ENCODE peak calls at places on chromosomes 16 and 17, in ten cellular contexts. B is fibroblast of lung, L is body of pancreas, Q is stomach, K is transverse colon, J is ascending aorta, G is colonic mucosa, D is cardiac muscle cell, I is PC-3, F is prostate gland. C is an unnamed sample. For H3K9me3 and H3K4me1, the result is how much of the 10 kb centered on the place peaks cover.

GRCh38 chr17:55177159-55177913 is 87.4 kb upstream of the HLF start:
- DNase-seq in L (no peak), J (no peak), Q (no peak), D (peak), K (no peak), G (no peak), F (no peak), B (no peak), I (peak), C (no peak)

GRCh38 chr17:61926831-61927210 is 961 bp downstream of the INTS2 start:
- DNase-seq in D (no peak), L (no peak), F (no peak), G (no peak), I (no peak), B (peak), Q (no peak), J (no peak), K (no peak), C (no peak)

GRCh38 chr17:81341347-81342061 is 46.4 kb upstream of the SLC38A10 start:
- DNase-seq in L (no peak), I (peak), K (no peak), G (no peak), D (peak), F (no peak), B (peak), Q (no peak), J (no peak), C (no peak)

GRCh38 chr17:50184611-50185398 is 16.6 kb downstream of the COL1A1 start:
- DNase-seq in G (no peak), J (peak), F (no peak), I (no peak), Q (no peak), B (peak), D (peak), L (no peak), K (peak), C (peak)

GRCh38 chr17:62193297-62193696 is 128.2 kb upstream of the MED13 start:
- DNase-seq in G (no peak), L (no peak), D (no peak), F (no peak), K (no peak), I (no peak), Q (no peak), B (no peak), J (no peak), C (no peak)

GRCh38 chr16:85259115-85259830 is 147.0 kb upstream of the CIBAR2 start:
- DNase-seq in G (no peak), D (no peak), F (no peak), Q (no peak), J (no peak), I (no peak), B (no peak), L (no peak), K (no peak), C (no peak)

GRCh38 chr16:50611332-50611934 is 63.2 kb downstream of the NKD1 start:
- DNase-seq in I (peak), B (peak), F (no peak), K (no peak), J (no peak), D (peak), L (no peak), Q (no peak), G (no peak), C (no peak)

GRCh38 chr16:67000384-67001158 is 12.2 kb downstream of the CES4A start:
- DNase-seq in B (peak), L (peak), D (peak), I (peak), Q (peak), J (peak), F (peak), G (peak), K (peak), C (no peak)

GRCh38 chr16:86611517-86611840 is 33.1 kb downstream of the FOXL1 start:
- DNase-seq in I (no peak), B (no peak), G (no peak), J (peak), F (no peak), D (peak), Q (no peak), K (no peak), L (no peak), C (no peak)

GRCh38 chr17:73706858-73707257 is 62.6 kb upstream of the SDK2 start:
- DNase-seq in J (no peak), K (no peak), B (no peak), Q (no peak), L (no peak), D (no peak), I (peak), F (peak), G (no peak), C (no peak)

GRCh38 chr17:40496170-40496569 is 5.3 kb downstream of the TNS4 start:
- DNase-seq in K (no peak), Q (no peak), F (no peak), I (no peak), J (no peak), B (no peak), L (no peak), D (no peak), G (no peak), C (no peak)

GRCh38 chr16:17334096-17334495 is 136.7 kb downstream of the XYLT1 start:
- DNase-seq in Q (no peak), L (no peak), D (no peak), B (peak), J (peak), I (no peak), K (no peak), F (no peak), G (no peak), C (peak)

GRCh38 chr17:43428524-43428923 is 29.7 kb downstream of the ARL4D start:
- DNase-seq in G (no peak), Q (no peak), J (no peak), L (no peak), F (no peak), I (no peak), K (no peak), B (no peak), D (no peak), C (no peak)
- TF ChIP-seq CTCF in G (no peak), Q (no peak), J (peak), L (no peak), F (no peak), I (peak), K (peak), B (peak), D (peak), C (no peak)

GRCh38 chr17:82948957-82949356 is 109.1 kb upstream of the ZNF750 start:
- DNase-seq in D (no peak), F (no peak), G (no peak), Q (no peak), L (no peak), K (no peak), I (no peak), J (no peak), B (no peak), C (no peak)
- H3K9me3 ChIP-seq in D (under half), F (under half), G (under half), Q (half or more), L (under half), K (under half), I (under half), J (under half), B (under half), C (under half)

DNA sequence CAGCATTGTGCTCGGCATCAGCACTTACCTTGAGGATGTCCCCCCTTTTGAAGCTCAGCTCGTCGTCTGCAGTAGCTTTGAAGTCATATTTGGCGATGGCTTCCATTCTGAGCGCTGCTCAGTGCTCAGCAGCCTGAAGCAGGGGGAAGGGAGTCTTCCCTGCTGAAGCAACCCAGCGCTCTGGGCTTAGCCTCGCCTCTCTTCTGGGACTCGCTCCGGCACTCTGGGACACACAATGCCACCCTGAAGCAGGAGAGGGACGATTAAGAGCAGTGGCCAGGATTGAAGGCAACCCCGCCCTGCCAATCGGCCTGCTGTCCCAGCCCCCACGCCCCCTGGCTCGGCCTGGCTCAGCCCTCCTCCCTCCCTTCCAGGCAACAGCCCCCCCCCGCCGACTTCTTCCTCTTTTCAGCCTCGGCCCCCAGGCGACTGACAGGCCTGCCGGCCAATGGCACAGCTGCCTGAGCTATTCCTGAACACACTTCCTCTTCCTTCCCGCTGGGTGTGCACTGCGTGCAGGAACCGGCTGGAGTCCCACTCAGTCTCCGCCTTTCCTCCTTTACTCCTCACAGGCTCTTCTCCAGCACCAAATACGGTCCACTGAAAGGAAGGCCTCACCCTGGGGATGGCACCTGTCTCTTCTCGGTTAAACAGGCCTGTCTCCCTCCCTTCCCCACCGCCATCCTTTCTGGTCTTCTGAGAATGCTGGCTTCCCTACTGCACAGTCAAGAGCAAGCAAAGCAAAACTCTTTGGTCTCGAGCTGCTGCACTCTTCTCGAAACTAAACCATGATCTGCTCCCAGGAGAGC is 11.8 kb downstream of the GRB2 start:
- DNase-seq in F (peak), B (peak), G (peak), I (peak), L (peak), D (peak), K (peak), J (peak), Q (peak), C (peak)
- H3K4me1 ChIP-seq in F (under half), B (under half), G (under half), I (under half), L (under half), D (under half), K (half or more), J (under half), Q (half or more), C (half or more)

GRCh38 chr17:34357398-34357797 is 1.1 kb downstream of the CCL13 start:
- DNase-seq in K (no peak), L (no peak), Q (no peak), B (no peak), D (no peak), F (no peak), G (no peak), I (no peak), J (no peak), C (no peak)
- TF ChIP-seq CTCF in K (no peak), L (no peak), Q (no peak), B (no peak), D (no peak), F (no peak), G (no peak), I (no peak), J (no peak), C (no peak)

GRCh38 chr16:87654826-87655225 is 52.5 kb downstream of the JPH3 start:
- DNase-seq in Q (no peak), F (no peak), D (no peak), I (no peak), L (no peak), B (no peak), K (no peak), J (no peak), G (no peak), C (no peak)

GRCh38 chr16:87653234-87653633 is 50.9 kb downstream of the JPH3 start:
- DNase-seq in D (no peak), J (no peak), I (peak), B (peak), K (no peak), G (no peak), L (no peak), Q (no peak), F (no peak), C (no peak)

GRCh38 chr16:87652386-87652785 is 50.1 kb downstream of the JPH3 start:
- DNase-seq in B (no peak), Q (no peak), D (no peak), I (no peak), K (no peak), F (no peak), G (no peak), J (no peak), L (no peak), C (no peak)

GRCh38 chr16:87648698-87649487 is 46.6 kb downstream of the JPH3 start:
- DNase-seq in D (no peak), J (no peak), L (no peak), F (no peak), I (no peak), K (no peak), B (no peak), Q (no peak), G (no peak), C (no peak)

GRCh38 chr16:87652799-87653198 is 50.5 kb downstream of the JPH3 start:
- DNase-seq in G (no peak), D (no peak), J (no peak), L (no peak), I (no peak), Q (no peak), B (no peak), K (no peak), F (no peak), C (no peak)
- H3K9me3 ChIP-seq in G (under half), D (under half), J (under half), L (under half), I (under half), Q (under half), B (under half), K (under half), F (under half), C (under half)

DNA sequence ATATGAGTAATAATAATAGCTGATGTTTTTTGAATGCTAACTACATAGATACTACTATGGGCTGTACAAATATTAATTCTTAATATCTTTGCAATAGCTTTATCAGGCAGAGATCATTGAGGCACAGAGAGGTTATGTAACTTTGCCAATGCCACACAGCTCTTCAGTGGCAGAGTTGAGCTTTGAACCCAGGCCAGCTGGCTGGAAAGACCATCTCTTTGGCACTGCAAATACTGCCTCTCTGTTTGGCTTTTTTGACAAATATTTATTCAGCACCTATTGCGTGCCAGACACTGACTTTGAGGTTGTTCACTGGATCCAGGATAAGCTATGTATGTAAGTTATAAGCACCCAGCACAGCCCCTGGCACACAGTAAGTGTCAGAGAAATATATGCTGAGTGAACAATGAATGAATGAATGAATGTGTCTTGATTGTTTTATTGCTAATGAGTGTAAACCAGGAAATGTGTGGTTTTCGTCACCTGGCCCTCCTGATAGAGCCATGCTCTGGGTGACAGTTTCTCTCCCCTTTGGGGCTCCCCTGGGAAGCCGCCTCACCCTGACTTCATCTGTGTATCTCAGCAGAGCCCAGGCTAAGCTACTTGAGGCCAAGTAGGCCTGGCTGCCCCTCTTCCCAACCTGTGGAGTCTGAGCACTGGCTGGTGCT is 2.5 kb downstream of the AQP8 start:
- DNase-seq in D (no peak), J (no peak), F (peak), I (no peak), Q (peak), B (no peak), G (no peak), L (peak), K (no peak), C (no peak)
- H3K4me1 ChIP-seq in D (under half), J (under half), F (under half), I (under half), Q (under half), B (under half), G (under half), L (half or more), K (under half), C (under half)

GRCh38 chr16:35150805-35151312 is 1691.4 kb downstream of the TP53TG3F start:
- DNase-seq in K (no peak), J (no peak), F (no peak), I (no peak), L (no peak), Q (no peak), D (no peak), G (no peak), B (no peak), C (no peak)

GRCh38 chr16:35149550-35149949 is 1690.1 kb downstream of the TP53TG3F start:
- DNase-seq in J (no peak), I (no peak), K (no peak), Q (no peak), D (no peak), B (no peak), L (no peak), G (no peak), F (no peak), C (no peak)

GRCh38 chr16:35146723-35147458 is 1687.5 kb downstream of the TP53TG3F start:
- DNase-seq in F (no peak), K (no peak), J (no peak), I (no peak), D (no peak), G (no peak), B (no peak), L (no peak), Q (no peak), C (no peak)

GRCh38 chr16:35147556-35148504 is 1688.4 kb downstream of the TP53TG3F start:
- DNase-seq in B (no peak), G (no peak), I (no peak), J (no peak), L (no peak), D (no peak), F (no peak), Q (no peak), K (no peak), C (no peak)

GRCh38 chr16:35148748-35149147 is 1689.3 kb downstream of the TP53TG3F start:
- DNase-seq in D (no peak), K (no peak), I (no peak), B (no peak), Q (no peak), L (no peak), J (no peak), F (no peak), G (no peak), C (no peak)
- TF ChIP-seq CTCF in D (no peak), K (no peak), I (no peak), B (no peak), Q (no peak), L (no peak), J (no peak), F (no peak), G (no peak), C (no peak)

C was measured in thoracic aorta.